ENCODE peak calls at places on chromosomes 3 and 15, in six cellular contexts. One of them, this sample, is unnamed.
A peak's percentile ranks its signal among the peaks of the same experiment; 100 is the strongest.

GRCh38 chr3:195259146-195259563 is 11.8 kb downstream of the XXYLT1 start:
- DNase-seq in heart left ventricle: no peak
- DNase-seq in naive thymus-derived CD4-positive, alpha-beta T cell: peak; percentile 22
- DNase-seq in H7: no peak
- DNase-seq in BJ: no peak
- DNase-seq in cardiac muscle cell: peak; percentile 68
- DNase-seq in this sample: no peak

GRCh38 chr15:81098884-81099601 is 35.0 kb upstream of the CFAP161 start:
- DNase-seq in heart left ventricle: peak; percentile 68
- DNase-seq in naive thymus-derived CD4-positive, alpha-beta T cell: no peak
- DNase-seq in H7: no peak
- DNase-seq in BJ: no peak
- DNase-seq in cardiac muscle cell: peak; percentile 44
- DNase-seq in this sample: no peak

GRCh38 chr15:31278544-31279220 is 48.0 kb upstream of the KLF13 start:
- DNase-seq in heart left ventricle: peak; percentile 3
- DNase-seq in naive thymus-derived CD4-positive, alpha-beta T cell: no peak
- DNase-seq in H7: peak; percentile 30
- DNase-seq in BJ: no peak
- DNase-seq in cardiac muscle cell: no peak
- DNase-seq in this sample: no peak

GRCh38 chr15:97909291-97909891 is 51.1 kb upstream of the ARRDC4 start:
- DNase-seq in heart left ventricle: peak; percentile 34
- DNase-seq in naive thymus-derived CD4-positive, alpha-beta T cell: peak; percentile 41
- DNase-seq in H7: peak; percentile 72
- DNase-seq in BJ: no peak
- DNase-seq in cardiac muscle cell: peak; percentile 69
- DNase-seq in this sample: peak; percentile 68

GRCh38 chr3:60064210-60065178 is 1014.7 kb upstream of the CFAP20DC start:
- DNase-seq in heart left ventricle: no peak
- DNase-seq in naive thymus-derived CD4-positive, alpha-beta T cell: no peak
- DNase-seq in H7: no peak
- DNase-seq in BJ: no peak
- DNase-seq in cardiac muscle cell: no peak
- DNase-seq in this sample: no peak

GRCh38 chr3:25910997-25911396 is 121.1 kb downstream of the OXSM start:
- DNase-seq in heart left ventricle: no peak
- DNase-seq in naive thymus-derived CD4-positive, alpha-beta T cell: no peak
- DNase-seq in H7: no peak
- DNase-seq in BJ: no peak
- DNase-seq in cardiac muscle cell: peak; percentile 25
- DNase-seq in this sample: no peak

GRCh38 chr15:59313703-59314332 is 58.9 kb downstream of the MYO1E start:
- DNase-seq in heart left ventricle: peak; percentile 54
- DNase-seq in naive thymus-derived CD4-positive, alpha-beta T cell: no peak
- DNase-seq in H7: no peak
- DNase-seq in BJ: no peak
- DNase-seq in cardiac muscle cell: no peak
- DNase-seq in this sample: no peak

GRCh38 chr15:62975515-62975914 is 67.0 kb upstream of the TPM1 start:
- DNase-seq in heart left ventricle: no peak
- DNase-seq in naive thymus-derived CD4-positive, alpha-beta T cell: no peak
- DNase-seq in H7: no peak
- DNase-seq in BJ: no peak
- DNase-seq in cardiac muscle cell: no peak
- DNase-seq in this sample: no peak

GRCh38 chr15:78840661-78841060 is 29.4 kb upstream of the ADAMTS7 start:
- DNase-seq in heart left ventricle: no peak
- DNase-seq in naive thymus-derived CD4-positive, alpha-beta T cell: no peak
- DNase-seq in H7: no peak
- DNase-seq in BJ: no peak
- DNase-seq in cardiac muscle cell: no peak
- DNase-seq in this sample: no peak

GRCh38 chr15:92605225-92605944 is 50.2 kb downstream of the FAM174B start:
- DNase-seq in heart left ventricle: no peak
- DNase-seq in naive thymus-derived CD4-positive, alpha-beta T cell: no peak
- DNase-seq in H7: no peak
- DNase-seq in BJ: no peak
- DNase-seq in cardiac muscle cell: no peak
- DNase-seq in this sample: no peak

GRCh38 chr3:183980408-183980807 is 37.3 kb downstream of the ABCC5 start:
- DNase-seq in heart left ventricle: no peak
- DNase-seq in naive thymus-derived CD4-positive, alpha-beta T cell: no peak
- DNase-seq in H7: no peak
- DNase-seq in BJ: no peak
- DNase-seq in cardiac muscle cell: no peak
- DNase-seq in this sample: no peak

GRCh38 chr3:66322436-66322835 is 101.6 kb downstream of the SLC25A26 start:
- DNase-seq in heart left ventricle: no peak
- DNase-seq in naive thymus-derived CD4-positive, alpha-beta T cell: no peak
- DNase-seq in H7: no peak
- DNase-seq in BJ: peak; percentile 75
- DNase-seq in cardiac muscle cell: no peak
- DNase-seq in this sample: no peak

GRCh38 chr15:68285243-68285980 is 7.9 kb downstream of the FEM1B start:
- DNase-seq in heart left ventricle: no peak
- DNase-seq in naive thymus-derived CD4-positive, alpha-beta T cell: no peak
- DNase-seq in H7: no peak
- DNase-seq in BJ: no peak
- DNase-seq in cardiac muscle cell: no peak
- DNase-seq in this sample: no peak

GRCh38 chr3:97230486-97230885 is 416.1 kb downstream of the EPHA6 start:
- DNase-seq in heart left ventricle: no peak
- DNase-seq in naive thymus-derived CD4-positive, alpha-beta T cell: no peak
- DNase-seq in H7: no peak
- DNase-seq in BJ: no peak
- DNase-seq in cardiac muscle cell: no peak
- DNase-seq in this sample: no peak

GRCh38 chr3:38479431-38480092 is 16.6 kb upstream of the EXOG start:
- DNase-seq in heart left ventricle: peak; percentile 60
- DNase-seq in naive thymus-derived CD4-positive, alpha-beta T cell: no peak
- DNase-seq in H7: peak; percentile 85
- DNase-seq in BJ: no peak
- DNase-seq in cardiac muscle cell: peak; percentile 80
- DNase-seq in this sample: peak; percentile 25

GRCh38 chr3:129162729-129163579 is 2.1 kb upstream of the ISY1 start:
- DNase-seq in heart left ventricle: no peak
- DNase-seq in naive thymus-derived CD4-positive, alpha-beta T cell: no peak
- DNase-seq in H7: peak; percentile 67
- DNase-seq in BJ: no peak
- DNase-seq in cardiac muscle cell: peak; percentile 12
- DNase-seq in this sample: peak; percentile 16

GRCh38 chr3:134652409-134652831 is 1.6 kb upstream of the KY start:
- DNase-seq in heart left ventricle: no peak
- DNase-seq in naive thymus-derived CD4-positive, alpha-beta T cell: no peak
- DNase-seq in H7: no peak
- DNase-seq in BJ: no peak
- DNase-seq in cardiac muscle cell: peak; percentile 25
- DNase-seq in this sample: no peak

GRCh38 chr3:42983927-42984326 is 4.8 kb downstream of the GASK1A start:
- DNase-seq in heart left ventricle: no peak
- DNase-seq in naive thymus-derived CD4-positive, alpha-beta T cell: no peak
- DNase-seq in H7: no peak
- DNase-seq in BJ: no peak
- DNase-seq in cardiac muscle cell: no peak
- DNase-seq in this sample: no peak

DNA sequence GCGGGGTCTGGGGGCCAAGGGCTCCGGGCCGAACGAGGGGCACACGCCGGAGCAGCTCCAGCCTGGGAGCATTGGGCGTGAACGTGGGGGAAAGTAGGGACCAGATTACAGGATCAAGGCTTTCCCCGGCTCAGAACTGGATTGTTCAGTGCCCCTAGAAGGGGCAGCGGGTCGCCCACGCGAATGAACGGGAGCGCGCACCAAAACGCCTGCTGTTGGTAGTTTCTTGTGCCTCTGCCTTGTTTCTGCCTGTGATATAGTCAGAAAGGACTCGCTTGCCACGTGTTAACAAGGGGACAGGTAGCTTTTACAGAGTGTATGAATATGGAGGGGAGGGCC is 1.1 kb downstream of the CASR start:
- DNase-seq in heart left ventricle: no peak
- DNase-seq in naive thymus-derived CD4-positive, alpha-beta T cell: no peak
- DNase-seq in H7: no peak
- DNase-seq in BJ: no peak
- DNase-seq in cardiac muscle cell: no peak
- DNase-seq in this sample: no peak
- H3K27me3 ChIP-seq in heart left ventricle: peaks cover 54% of the 10 kb centered on the region
- H3K27me3 ChIP-seq in naive thymus-derived CD4-positive, alpha-beta T cell: peaks cover 8% of the 10 kb centered on the region
- H3K27me3 ChIP-seq in H7: peaks cover 34% of the 10 kb centered on the region
- H3K27me3 ChIP-seq in BJ: peaks cover 3% of the 10 kb centered on the region
- H3K27me3 ChIP-seq in cardiac muscle cell: peaks cover 82% of the 10 kb centered on the region
- H3K27me3 ChIP-seq in this sample: peaks cover 11% of the 10 kb centered on the region

DNA sequence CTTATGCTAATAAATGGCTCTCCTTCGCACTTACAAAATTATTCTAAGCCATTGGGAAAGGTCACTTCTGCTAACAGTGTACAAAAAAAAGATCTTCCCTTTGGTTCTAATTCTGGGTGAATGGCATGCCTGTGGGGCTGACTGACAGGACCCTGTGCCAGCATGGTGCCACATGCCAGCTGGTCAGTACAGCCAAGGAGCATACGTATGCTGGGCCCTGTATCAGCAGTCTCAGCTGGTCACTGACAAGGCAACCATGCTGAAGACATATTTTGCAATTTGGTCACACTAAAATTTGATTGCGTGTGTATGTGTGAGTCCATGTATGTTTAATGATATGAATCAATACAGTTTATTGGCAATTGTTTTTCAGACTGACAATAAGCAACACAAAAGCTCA is 246.1 kb downstream of the TBL1XR1 start:
- DNase-seq in heart left ventricle: peak; percentile 67
- DNase-seq in naive thymus-derived CD4-positive, alpha-beta T cell: no peak
- DNase-seq in H7: no peak
- DNase-seq in BJ: no peak
- DNase-seq in cardiac muscle cell: no peak
- DNase-seq in this sample: no peak
- H3K4me3 ChIP-seq in heart left ventricle: no peak overlapping the region
- H3K4me3 ChIP-seq in naive thymus-derived CD4-positive, alpha-beta T cell: no peak overlapping the region
- H3K4me3 ChIP-seq in H7: no peak overlapping the region
- H3K4me3 ChIP-seq in BJ: no peak overlapping the region
- H3K4me3 ChIP-seq in cardiac muscle cell: no peak overlapping the region
- H3K4me3 ChIP-seq in this sample: no peak overlapping the region

GRCh38 chr15:74157868-74158827 is 15.4 kb upstream of the ISLR start:
- DNase-seq in heart left ventricle: no peak
- DNase-seq in naive thymus-derived CD4-positive, alpha-beta T cell: no peak
- DNase-seq in H7: no peak
- DNase-seq in BJ: no peak
- DNase-seq in cardiac muscle cell: no peak
- DNase-seq in this sample: no peak

GRCh38 chr15:74156018-74156417 is 17.5 kb upstream of the ISLR start:
- DNase-seq in heart left ventricle: no peak
- DNase-seq in naive thymus-derived CD4-positive, alpha-beta T cell: no peak
- DNase-seq in H7: no peak
- DNase-seq in BJ: no peak
- DNase-seq in cardiac muscle cell: no peak
- DNase-seq in this sample: no peak

GRCh38 chr15:74159773-74160172 is 13.7 kb upstream of the ISLR start:
- DNase-seq in heart left ventricle: no peak
- DNase-seq in naive thymus-derived CD4-positive, alpha-beta T cell: no peak
- DNase-seq in H7: no peak
- DNase-seq in BJ: no peak
- DNase-seq in cardiac muscle cell: no peak
- DNase-seq in this sample: no peak

GRCh38 chr15:74158855-74159650 is 14.5 kb upstream of the ISLR start:
- DNase-seq in heart left ventricle: no peak
- DNase-seq in naive thymus-derived CD4-positive, alpha-beta T cell: no peak
- DNase-seq in H7: no peak
- DNase-seq in BJ: no peak
- DNase-seq in cardiac muscle cell: no peak
- DNase-seq in this sample: no peak

DNA sequence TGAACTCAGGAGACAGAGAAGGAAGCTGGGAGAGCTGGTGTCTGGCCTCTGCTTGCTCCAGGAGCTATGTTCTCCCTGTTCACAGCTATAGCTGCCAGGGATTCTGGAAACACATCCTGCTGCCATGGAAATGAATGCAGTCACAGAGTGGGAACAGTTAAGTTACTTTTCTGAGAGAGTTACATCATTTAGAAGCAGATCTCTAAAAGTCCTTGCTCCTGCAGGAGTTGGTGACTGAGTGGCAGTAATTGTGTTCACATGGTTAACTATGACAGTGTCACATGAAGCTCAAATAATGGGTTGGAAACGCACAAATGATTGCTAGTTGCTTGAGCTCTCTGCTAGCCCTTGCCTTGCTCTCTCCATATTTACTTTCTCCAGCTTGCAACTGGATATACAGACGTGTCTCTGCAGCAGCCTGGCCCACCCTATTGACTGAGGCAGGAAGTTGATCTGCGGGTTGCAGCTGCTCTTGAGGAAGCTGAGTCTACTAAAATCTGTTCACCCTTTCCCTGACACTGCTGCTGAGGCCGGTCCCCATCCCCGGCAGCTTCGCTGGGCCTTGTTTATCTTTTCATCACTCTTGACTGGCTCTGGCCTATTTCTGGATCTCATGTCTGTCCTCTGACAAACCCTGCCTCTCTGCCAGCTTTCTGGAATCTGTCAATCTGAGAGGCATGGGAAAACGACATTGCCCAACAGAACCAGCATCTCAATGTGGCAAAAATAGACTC is 16.7 kb upstream of the ISLR start:
- DNase-seq in heart left ventricle: no peak
- DNase-seq in naive thymus-derived CD4-positive, alpha-beta T cell: no peak
- DNase-seq in H7: no peak
- DNase-seq in BJ: no peak
- DNase-seq in cardiac muscle cell: peak; percentile 47
- DNase-seq in this sample: no peak
- H3K27me3 ChIP-seq in heart left ventricle: no peaks in the 10 kb centered on the region
- H3K27me3 ChIP-seq in naive thymus-derived CD4-positive, alpha-beta T cell: no peaks in the 10 kb centered on the region
- H3K27me3 ChIP-seq in H7: no peaks in the 10 kb centered on the region
- H3K27me3 ChIP-seq in BJ: peaks cover 8% of the 10 kb centered on the region
- H3K27me3 ChIP-seq in cardiac muscle cell: no peaks in the 10 kb centered on the region
- H3K27me3 ChIP-seq in this sample: no peaks in the 10 kb centered on the region

DNA sequence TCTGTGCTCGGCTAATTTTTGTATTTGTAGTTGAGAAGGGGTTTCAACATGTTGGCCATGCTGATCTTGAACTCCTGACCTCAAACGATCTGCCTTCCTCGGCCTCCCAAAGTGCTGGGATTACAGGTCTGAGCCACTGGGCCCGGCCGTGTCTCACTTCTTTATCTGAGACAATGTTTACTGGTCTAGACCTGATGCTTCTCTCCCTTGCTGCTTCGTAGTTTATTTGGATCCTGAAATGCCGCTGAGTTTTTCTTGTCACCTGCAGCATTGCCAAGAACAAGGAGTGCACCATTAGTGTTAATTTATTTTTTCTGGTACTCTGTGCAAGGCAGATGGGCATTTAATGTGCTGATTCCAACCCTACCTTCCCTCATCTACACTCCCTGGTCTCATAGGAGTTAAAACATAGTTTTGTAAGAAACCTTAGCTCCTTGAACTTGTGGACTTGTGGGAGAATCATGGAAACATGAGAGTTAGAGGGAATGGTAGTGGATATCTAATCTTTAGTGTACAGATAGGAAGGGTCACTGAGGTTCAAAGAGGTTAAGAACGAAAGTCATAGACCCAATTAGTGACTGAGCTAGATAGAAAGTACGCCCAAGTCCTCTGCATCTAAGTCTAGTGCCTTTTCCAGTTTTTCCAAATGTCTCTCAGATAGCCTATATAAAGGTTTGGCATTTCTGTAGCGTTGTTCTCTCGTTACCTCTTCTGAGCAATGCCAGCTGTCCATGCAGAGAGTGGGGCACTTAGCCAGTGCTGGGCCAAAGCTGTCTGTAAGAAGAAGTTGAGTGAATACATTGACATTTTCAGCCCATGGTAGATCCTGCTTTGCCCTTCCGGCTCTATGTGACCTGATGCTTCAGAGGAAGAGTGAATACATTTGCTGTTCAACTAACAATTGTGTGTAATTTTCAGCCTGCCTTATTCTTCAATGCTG is 244.1 kb downstream of the LPP start:
- DNase-seq in heart left ventricle: peak; percentile 16
- DNase-seq in naive thymus-derived CD4-positive, alpha-beta T cell: no peak
- DNase-seq in H7: no peak
- DNase-seq in BJ: no peak
- DNase-seq in cardiac muscle cell: no peak
- DNase-seq in this sample: no peak
- H3K4me3 ChIP-seq in heart left ventricle: peak overlapping the region; percentile 27
- H3K4me3 ChIP-seq in naive thymus-derived CD4-positive, alpha-beta T cell: peak overlapping the region; percentile 28
- H3K4me3 ChIP-seq in H7: no peak overlapping the region
- H3K4me3 ChIP-seq in BJ: no peak overlapping the region
- H3K4me3 ChIP-seq in cardiac muscle cell: no peak overlapping the region
- H3K4me3 ChIP-seq in this sample: no peak overlapping the region

This sample was measured in iPS DF 6.9.